ENCODE peak calls at places on chromosomes 11 and 22, in five cellular contexts. P is ovary, V is IMR-90, W is right lobe of liver, Z is stomach. F is an unnamed sample. For H3K36me3 and H3K4me1, the result is how much of the 10 kb centered on the place peaks cover.

GRCh38 chr11:103877221-103877620 is 159.2 kb upstream of the DDI1 start:
- DNase-seq in P (no peak), V (peak), W (no peak), Z (no peak), F (no peak)

GRCh38 chr11:59429924-59430516 is 3.8 kb upstream of the OR5A2 start:
- DNase-seq in P (no peak), V (peak), W (no peak), Z (no peak), F (no peak)

GRCh38 chr11:96303067-96303466 is 39.9 kb downstream of the MAML2 start:
- DNase-seq in P (no peak), V (peak), W (no peak), Z (no peak), F (no peak)

GRCh38 chr22:47847281-47847890 is 1084.9 kb downstream of the TBC1D22A start:
- DNase-seq in P (no peak), V (no peak), W (no peak), Z (no peak), F (no peak)

GRCh38 chr11:1728281-1728680 is 22.1 kb downstream of the IFITM10 start:
- DNase-seq in P (no peak), V (no peak), W (no peak), Z (no peak), F (no peak)

GRCh38 chr22:49048591-49048990 is 779.1 kb downstream of the BRD1 start:
- DNase-seq in P (no peak), V (no peak), W (no peak), Z (no peak), F (no peak)

GRCh38 chr11:132231656-132232173 is 861.3 kb downstream of the NTM start:
- DNase-seq in P (no peak), V (no peak), W (no peak), Z (no peak), F (no peak)

GRCh38 chr11:118953265-118953664 is 2.8 kb upstream of the UPK2 start:
- DNase-seq in P (no peak), V (peak), W (no peak), Z (no peak), F (no peak)

GRCh38 chr11:131465746-131466145 is 95.3 kb downstream of the NTM start:
- DNase-seq in P (no peak), V (no peak), W (no peak), Z (no peak), F (no peak)

GRCh38 chr11:85809881-85810280 is 1.1 kb downstream of the SYTL2 start:
- DNase-seq in P (no peak), V (no peak), W (no peak), Z (no peak), F (no peak)

GRCh38 chr11:121086866-121087265 is 14.2 kb upstream of the TECTA start:
- DNase-seq in P (no peak), V (peak), W (no peak), Z (no peak), F (no peak)

GRCh38 chr11:3894128-3894731 is 38.8 kb downstream of the STIM1 start:
- DNase-seq in P (no peak), V (peak), W (no peak), Z (no peak), F (no peak)

GRCh38 chr22:25332386-25332785 is 112.9 kb downstream of the CRYBB2 start:
- DNase-seq in P (no peak), V (no peak), W (no peak), Z (no peak), F (no peak)

GRCh38 chr11:82790723-82791487 is 57.2 kb upstream of the FAM181B start:
- DNase-seq in P (peak), V (no peak), W (no peak), Z (no peak), F (no peak)

GRCh38 chr11:83317757-83318548 is 31.8 kb upstream of the CCDC90B start:
- DNase-seq in P (no peak), V (no peak), W (no peak), Z (no peak), F (no peak)

GRCh38 chr11:6320411-6321207 is at the start of gene CAVIN3:
- DNase-seq in P (peak), V (peak), W (peak), Z (peak), F (peak)

GRCh38 chr11:2419638-2420501 is 19.3 kb downstream of the TSSC4 start:
- DNase-seq in P (peak), V (peak), W (peak), Z (peak), F (peak)

GRCh38 chr11:48103621-48104561 is 112.7 kb upstream of the OR4B1 start:
- DNase-seq in P (no peak), V (peak), W (peak), Z (no peak), F (no peak)

GRCh38 chr22:41197808-41198585 is 7.1 kb upstream of the L3MBTL2 start:
- DNase-seq in P (no peak), V (no peak), W (peak), Z (peak), F (no peak)

GRCh38 chr11:61168292-61168691 is 7.1 kb upstream of the VPS37C start:
- DNase-seq in P (no peak), V (no peak), W (no peak), Z (no peak), F (no peak)

GRCh38 chr11:61505106-61505505 is 3.4 kb upstream of the LRRC10B start:
- DNase-seq in P (no peak), V (no peak), W (no peak), Z (no peak), F (no peak)

GRCh38 chr11:35746356-35747153 is 84.0 kb downstream of the TRIM44 start:
- DNase-seq in P (no peak), V (peak), W (no peak), Z (no peak), F (no peak)

GRCh38 chr11:62600367-62601113 is 1.1 kb downstream of the MTA2 start:
- DNase-seq in P (no peak), V (no peak), W (no peak), Z (no peak), F (no peak)

GRCh38 chr11:11170352-11171084 is 182.5 kb downstream of the CSNK2A3 start:
- DNase-seq in P (no peak), V (no peak), W (no peak), Z (no peak), F (no peak)

GRCh38 chr11:2898366-2899079 is 12.9 kb upstream of the CDKN1C start:
- DNase-seq in P (no peak), V (peak), W (peak), Z (peak), F (peak)

GRCh38 chr11:45110562-45110961 is 35.9 kb upstream of the PRDM11 start:
- DNase-seq in P (no peak), V (peak), W (no peak), Z (peak), F (no peak)

GRCh38 chr11:57901278-57901677 is 122.4 kb upstream of the OR9Q1 start:
- DNase-seq in P (no peak), V (no peak), W (no peak), Z (no peak), F (no peak)

GRCh38 chr22:27844256-27844655 is 42.7 kb upstream of the MN1 start:
- DNase-seq in P (no peak), V (no peak), W (no peak), Z (no peak), F (no peak)

GRCh38 chr11:3163241-3163981 is 1.7 kb downstream of the OSBPL5 start:
- DNase-seq in P (peak), V (no peak), W (peak), Z (no peak), F (peak)

GRCh38 chr11:47593934-47594855 is at the start of gene C1QTNF4:
- DNase-seq in P (no peak), V (no peak), W (no peak), Z (no peak), F (no peak)

GRCh38 chr22:26610072-26610958 is 7.5 kb downstream of the CRYBB1 start:
- DNase-seq in P (no peak), V (peak), W (no peak), Z (peak), F (no peak)

GRCh38 chr22:26610983-26611382 is 6.8 kb downstream of the CRYBB1 start:
- DNase-seq in P (no peak), V (peak), W (no peak), Z (no peak), F (no peak)

GRCh38 chr22:26608129-26608528 is 9.7 kb downstream of the CRYBB1 start:
- DNase-seq in P (no peak), V (no peak), W (no peak), Z (no peak), F (no peak)

GRCh38 chr22:26606611-26607010 is 11.2 kb downstream of the CRYBB1 start:
- DNase-seq in P (no peak), V (peak), W (no peak), Z (no peak), F (no peak)

GRCh38 chr22:26609287-26609686 is 8.5 kb downstream of the CRYBB1 start:
- DNase-seq in P (no peak), V (no peak), W (no peak), Z (no peak), F (no peak)
- TF ChIP-seq CTCF in P (no peak), V (no peak), W (no peak), Z (no peak), F (no peak)

DNA sequence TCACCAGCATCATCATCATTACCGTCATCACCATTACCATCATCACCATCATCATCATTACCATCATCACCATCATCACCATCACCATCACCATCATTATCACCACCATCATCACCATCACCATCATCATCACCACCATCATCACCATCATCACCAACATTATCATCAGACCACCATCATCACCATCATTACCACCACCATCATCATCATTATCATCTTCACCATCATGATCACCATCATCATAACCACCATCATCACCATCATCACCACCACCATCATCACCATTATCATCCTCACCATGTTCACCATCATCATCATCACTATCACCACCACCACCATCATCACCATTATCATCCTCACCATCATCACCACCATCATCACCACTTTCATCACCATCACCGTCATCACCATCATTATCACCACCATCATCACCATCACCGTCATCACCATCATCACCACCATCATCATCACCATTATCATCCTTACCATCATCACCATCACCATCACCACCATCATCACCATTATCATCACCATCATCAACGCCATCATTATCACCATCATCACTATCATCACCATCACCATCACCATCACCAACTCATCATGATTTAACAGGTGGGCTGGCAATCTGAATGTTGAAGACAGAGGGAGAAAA is 2.4 kb upstream of the MYEOV start:
- DNase-seq in P (no peak), V (no peak), W (no peak), Z (no peak), F (no peak)
- H3K36me3 ChIP-seq in P (under half), V (under half), W (under half), Z (under half), F (under half)

DNA sequence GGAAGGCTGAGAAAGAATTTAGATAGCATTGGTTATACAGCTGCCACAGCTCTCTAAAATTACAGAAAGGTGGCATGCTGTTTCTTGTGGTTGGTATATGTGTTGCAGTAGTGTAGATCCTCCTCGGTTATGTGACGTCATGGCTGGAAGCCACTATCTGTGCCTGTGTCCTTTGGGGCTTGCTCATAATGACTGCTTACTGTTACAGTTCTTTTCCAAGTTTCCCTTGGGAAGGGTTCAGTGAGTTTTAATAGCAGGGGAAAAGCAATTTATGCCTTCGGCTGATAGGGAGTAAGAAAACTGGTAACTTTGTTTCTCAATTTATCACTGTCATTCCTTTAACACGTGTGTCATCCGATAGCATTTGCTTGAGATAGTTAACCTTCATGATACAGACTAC is 47.2 kb downstream of the POLD3 start:
- DNase-seq in P (no peak), V (no peak), W (no peak), Z (no peak), F (no peak)
- H3K4me1 ChIP-seq in P (under half), V (under half), W (under half), Z (under half), F (under half)

GRCh38 chr11:7666292-7666866 is 6.9 kb downstream of the CYB5R2 start:
- DNase-seq in P (no peak), V (no peak), W (no peak), Z (no peak), F (peak)
- TF ChIP-seq CTCF in P (no peak), V (no peak), W (no peak), Z (no peak), F (no peak)

GRCh38 chr22:50691521-50691920 is 18.9 kb downstream of the SHANK3 start:
- DNase-seq in P (no peak), V (peak), W (peak), Z (no peak), F (no peak)
- H3K36me3 ChIP-seq in P (under half), V (under half), W (under half), Z (under half), F (under half)

DNA sequence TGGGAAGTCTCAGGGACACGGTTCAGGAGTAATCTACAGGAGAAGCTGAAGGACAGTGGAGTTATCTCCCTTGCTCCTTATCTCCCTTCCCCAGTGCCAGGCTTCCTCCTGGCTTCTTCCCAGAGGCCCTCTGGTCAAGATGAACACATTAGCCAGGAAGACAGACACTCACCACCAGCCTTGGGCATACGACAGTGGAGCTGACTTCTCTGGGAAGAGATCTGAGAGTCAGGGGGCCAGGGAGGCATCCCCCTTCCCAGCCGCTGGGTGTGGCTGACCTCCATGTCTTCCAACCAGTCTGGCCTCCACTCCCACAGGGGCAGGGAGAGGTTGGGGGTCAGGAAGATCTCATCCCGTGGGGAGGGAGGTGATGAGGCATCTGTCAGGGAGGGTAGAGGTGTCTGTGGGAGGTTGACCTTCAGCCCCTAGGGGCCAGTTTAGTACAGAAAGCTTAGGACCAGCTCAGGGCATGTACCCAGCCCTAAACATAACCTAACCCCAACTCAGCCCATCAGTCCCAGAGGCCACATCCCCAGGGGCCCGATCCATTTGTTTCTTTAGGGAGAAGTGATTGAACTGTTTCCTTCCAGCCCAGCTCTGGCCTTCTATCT is 12.7 kb downstream of the ROBO4 start:
- DNase-seq in P (peak), V (no peak), W (no peak), Z (no peak), F (no peak)
- H3K4me1 ChIP-seq in P (under half), V (under half), W (under half), Z (under half), F (under half)

GRCh38 chr22:29156507-29156906 is 49.2 kb upstream of the EMID1 start:
- DNase-seq in P (peak), V (peak), W (no peak), Z (no peak), F (peak)
- TF ChIP-seq CTCF in P (no peak), V (peak), W (no peak), Z (no peak), F (no peak)

F was measured in pancreas.